ENCODE peak calls at places on chromosome 10, in nine cellular contexts. R is HCT116, E is sigmoid colon, Y is PC-3, B is thoracic aorta, P is testis, C is lung, O is aorta, I is GM23248. V is an unnamed sample.

GRCh38 chr10:373516-374309 is 238.5 kb downstream of the ZMYND11 start:
- DNase-seq in E (peak), Y (peak), R (no peak), O (peak), B (peak), I (peak), C (no peak), P (no peak), V (no peak)

GRCh38 chr10:122290833-122291532 is 19.9 kb downstream of the BTBD16 start:
- DNase-seq in O (no peak), E (peak), I (no peak), P (no peak), B (no peak), Y (no peak), C (no peak), R (no peak), V (no peak)

GRCh38 chr10:108204528-108205313 is 1040.2 kb upstream of the SORCS1 start:
- DNase-seq in B (no peak), I (peak), E (no peak), O (no peak), R (no peak), C (no peak), P (peak), Y (peak), V (no peak)

GRCh38 chr10:99339077-99339476 is 9.9 kb downstream of the CNNM1 start:
- DNase-seq in I (peak), P (no peak), C (no peak), R (no peak), O (no peak), E (no peak), B (no peak), Y (peak), V (peak)

GRCh38 chr10:124703778-124704427 is 40.3 kb downstream of the FAM53B start:
- DNase-seq in Y (no peak), B (no peak), E (peak), I (no peak), C (no peak), O (peak), P (peak), R (no peak), V (no peak)

GRCh38 chr10:76291175-76291574 is 859.8 kb downstream of the LRMDA start:
- DNase-seq in P (no peak), C (no peak), I (no peak), R (no peak), O (no peak), B (no peak), E (no peak), Y (no peak), V (no peak)

GRCh38 chr10:132495231-132495630 is 42.4 kb upstream of the INPP5A start:
- DNase-seq in R (no peak), Y (no peak), B (no peak), C (no peak), E (no peak), O (no peak), I (no peak), P (no peak), V (no peak)

GRCh38 chr10:288605-289200 is 153.4 kb downstream of the ZMYND11 start:
- DNase-seq in Y (no peak), I (no peak), P (no peak), R (no peak), B (no peak), E (no peak), C (no peak), O (no peak), V (no peak)

GRCh38 chr10:114350751-114351150 is 53.6 kb downstream of the AFAP1L2 start:
- DNase-seq in P (no peak), O (no peak), B (no peak), C (no peak), Y (no peak), R (no peak), I (no peak), E (no peak), V (no peak)

GRCh38 chr10:83869898-83870297 is 269.4 kb upstream of the GHITM start:
- DNase-seq in Y (no peak), B (no peak), O (no peak), P (no peak), I (no peak), R (no peak), C (no peak), E (no peak), V (no peak)

GRCh38 chr10:58480321-58480720 is 32.4 kb upstream of the BICC1 start:
- DNase-seq in E (no peak), O (no peak), R (no peak), C (no peak), Y (no peak), I (no peak), P (no peak), B (no peak), V (no peak)

DNA sequence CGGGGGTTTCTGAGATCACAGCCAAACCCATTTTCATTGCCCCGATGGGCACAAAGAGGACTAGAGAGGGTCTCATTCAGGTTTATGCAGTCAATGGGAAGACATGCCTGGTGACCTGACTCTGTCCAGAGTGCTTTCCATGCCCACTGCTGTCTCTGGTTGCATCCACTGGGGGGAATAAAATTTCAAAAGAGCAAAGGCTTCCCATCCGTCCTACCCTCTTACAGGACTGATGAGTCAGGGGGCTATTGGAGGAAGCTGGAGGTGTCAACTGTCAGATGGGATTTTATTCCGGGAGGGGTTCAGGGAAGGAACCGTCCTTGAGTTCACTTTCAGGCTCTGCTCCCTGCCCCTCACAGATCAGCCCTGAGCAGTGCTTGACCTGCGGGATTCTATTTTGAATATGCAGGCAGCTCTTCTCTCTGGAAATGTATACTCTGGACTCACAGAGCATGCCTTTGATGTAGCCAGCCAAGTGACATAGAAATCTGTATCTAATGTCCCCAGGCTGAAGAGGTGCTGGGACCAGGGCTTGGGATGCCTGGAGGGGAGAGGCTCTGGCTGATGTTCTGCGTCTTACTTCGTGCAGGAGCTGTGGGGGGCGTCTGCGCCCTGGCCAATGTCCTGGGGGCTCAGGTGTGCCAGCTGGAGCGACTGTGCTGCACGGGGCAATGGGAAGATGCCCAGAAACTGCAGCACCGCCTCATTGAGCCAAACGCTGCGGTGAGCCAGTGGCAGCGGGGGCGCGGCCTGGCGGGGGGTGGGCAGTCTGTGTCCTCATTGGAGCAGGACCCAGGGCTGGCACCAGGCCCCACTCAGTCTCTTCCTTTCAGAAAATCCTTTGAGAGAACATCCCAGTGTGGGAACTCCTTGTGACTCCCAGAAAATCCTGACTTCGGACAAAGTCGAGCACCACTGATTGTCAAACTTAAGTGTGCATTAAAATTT is 12.0 kb downstream of the C10orf62 start:
- DNase-seq in O (no peak), E (no peak), Y (no peak), R (no peak), B (no peak), I (no peak), C (no peak), P (no peak), V (no peak)
- H3K27ac ChIP-seq in O (no peak), E (no peak), Y (no peak), R (no peak), B (peak), I (no peak), C (peak), P (no peak), V (no peak)

GRCh38 chr10:7525314-7526016 is 114.6 kb upstream of the SFMBT2 start:
- DNase-seq in E (peak), B (no peak), P (peak), R (peak), I (peak), C (peak), Y (peak), O (no peak), V (peak)

GRCh38 chr10:7523656-7524055 is 112.8 kb upstream of the SFMBT2 start:
- DNase-seq in Y (peak), O (no peak), B (no peak), R (no peak), E (no peak), P (no peak), I (no peak), C (no peak), V (no peak)

GRCh38 chr10:7529638-7530037 is 118.8 kb upstream of the SFMBT2 start:
- DNase-seq in E (peak), C (no peak), P (peak), Y (peak), I (peak), O (no peak), R (peak), B (no peak), V (no peak)

GRCh38 chr10:7527468-7527867 is 116.6 kb upstream of the SFMBT2 start:
- DNase-seq in O (no peak), B (no peak), C (no peak), E (no peak), P (no peak), R (no peak), I (no peak), Y (no peak), V (no peak)

GRCh38 chr10:7526017-7526400 is 115.2 kb upstream of the SFMBT2 start:
- DNase-seq in I (peak), R (no peak), P (no peak), C (no peak), Y (no peak), O (no peak), B (no peak), E (no peak), V (no peak)
- H3K27ac ChIP-seq in I (no peak), R (no peak), P (no peak), C (no peak), Y (no peak), O (no peak), B (no peak), E (no peak), V (no peak)

DNA sequence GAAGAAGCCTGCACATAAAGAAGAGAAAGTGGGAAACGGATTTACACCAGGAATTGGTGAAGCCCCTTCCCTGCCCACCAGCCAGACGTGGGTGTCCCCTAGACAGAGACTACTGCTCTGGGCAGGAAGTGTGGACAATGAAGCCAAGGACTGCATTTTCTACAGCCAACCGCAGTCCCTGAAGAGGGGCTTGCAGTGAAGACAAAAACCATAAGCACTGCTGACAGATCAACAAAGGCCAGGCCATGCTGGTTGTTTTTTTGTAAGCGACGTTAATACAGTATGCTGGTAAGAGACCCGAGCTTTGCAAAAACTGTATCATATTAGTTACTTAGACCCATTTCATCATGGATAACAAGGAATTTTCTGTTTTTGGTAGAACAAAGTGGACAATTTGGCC is 163.7 kb downstream of the PARD3 start:
- DNase-seq in O (no peak), E (no peak), C (no peak), R (no peak), Y (no peak), B (no peak), I (no peak), P (no peak), V (no peak)
- H3K27ac ChIP-seq in O (no peak), E (no peak), C (no peak), R (no peak), Y (no peak), B (no peak), I (no peak), P (no peak), V (no peak)

GRCh38 chr10:11525503-11525902 is 85.9 kb downstream of the USP6NL start:
- DNase-seq in R (no peak), Y (no peak), B (no peak), P (peak), C (no peak), O (peak), I (peak), E (peak), V (no peak)
- H3K27ac ChIP-seq in R (no peak), Y (no peak), B (peak), P (peak), C (no peak), O (peak), I (no peak), E (peak), V (no peak)

GRCh38 chr10:63627376-63627775 is 106.2 kb downstream of the REEP3 start:
- DNase-seq in E (no peak), O (no peak), C (no peak), R (peak), P (no peak), Y (no peak), I (peak), B (no peak), V (no peak)
- H3K27ac ChIP-seq in E (peak), O (no peak), C (no peak), R (no peak), P (no peak), Y (peak), I (peak), B (no peak), V (no peak)